ENCODE peak calls at places on chromosome 14, in four cellular contexts. D is fibroblast of lung, N is SHP77, Q is HS-27A. B is an unnamed sample.

GRCh38 chr14:64630778-64631177 is 73.4 kb upstream of the PLEKHG3 start:
- DNase-seq in D (no peak), N (no peak), Q (no peak), B (no peak)

GRCh38 chr14:89386214-89386886 is 30.7 kb downstream of the FOXN3 start:
- DNase-seq in D (peak), N (no peak), Q (no peak), B (no peak)

GRCh38 chr14:49895480-49895879 is 2.6 kb downstream of the ARF6 start:
- DNase-seq in D (no peak), N (no peak), Q (no peak), B (no peak)

GRCh38 chr14:93962701-93963601 is 13.4 kb downstream of the ASB2 start:
- DNase-seq in D (peak), N (no peak), Q (no peak), B (no peak)

GRCh38 chr14:25518347-25518746 is 468.4 kb upstream of the STXBP6 start:
- DNase-seq in D (no peak), N (no peak), Q (no peak), B (no peak)

GRCh38 chr14:51463461-51463860 is 188.2 kb upstream of the FRMD6 start:
- DNase-seq in D (no peak), N (no peak), Q (no peak), B (no peak)

GRCh38 chr14:104428333-104428851 is 151.2 kb upstream of the C14orf180 start:
- DNase-seq in D (no peak), N (no peak), Q (no peak), B (no peak)

GRCh38 chr14:28242895-28243294 is 523.7 kb upstream of the FOXG1 start:
- DNase-seq in D (no peak), N (peak), Q (no peak), B (no peak)

GRCh38 chr14:61154606-61155005 is 126.5 kb downstream of the TMEM30B start:
- DNase-seq in D (no peak), N (no peak), Q (no peak), B (no peak)

GRCh38 chr14:98808494-98809407 is 463.2 kb downstream of the BCL11B start:
- DNase-seq in D (no peak), N (no peak), Q (no peak), B (peak)

GRCh38 chr14:49946320-49947141 is 53.6 kb downstream of the ARF6 start:
- DNase-seq in D (peak), N (no peak), Q (no peak), B (peak)

GRCh38 chr14:35384386-35385041 is 20.0 kb downstream of the NFKBIA start:
- DNase-seq in D (peak), N (no peak), Q (no peak), B (no peak)

GRCh38 chr14:36069535-36069900 is 107.0 kb downstream of the PTCSC3 start:
- DNase-seq in D (peak), N (peak), Q (no peak), B (peak)

GRCh38 chr14:104970231-104971068 is 7.7 kb downstream of the AHNAK2 start:
- DNase-seq in D (peak), N (no peak), Q (peak), B (no peak)

GRCh38 chr14:61561144-61561543 is 134.2 kb upstream of the HIF1A start:
- DNase-seq in D (peak), N (peak), Q (no peak), B (no peak)

GRCh38 chr14:76768671-76769500 is 7.6 kb downstream of the VASH1 start:
- DNase-seq in D (no peak), N (no peak), Q (no peak), B (no peak)

GRCh38 chr14:22147716-22148115 is 441.3 kb downstream of the DAD1 start:
- DNase-seq in D (no peak), N (no peak), Q (no peak), B (no peak)

GRCh38 chr14:102953100-102953499 is 30.6 kb downstream of the AMN start:
- DNase-seq in D (no peak), N (no peak), Q (no peak), B (no peak)

GRCh38 chr14:24761141-24761540 is 127.2 kb upstream of the GZMB start:
- DNase-seq in D (no peak), N (no peak), Q (no peak), B (no peak)

GRCh38 chr14:85702191-85702590 is 172.2 kb downstream of the FLRT2 start:
- DNase-seq in D (peak), N (no peak), Q (no peak), B (no peak)

GRCh38 chr14:73208846-73209245 is 28.5 kb upstream of the PAPLN start:
- DNase-seq in D (no peak), N (no peak), Q (no peak), B (no peak)

GRCh38 chr14:23697689-23698088 is 61.5 kb downstream of the DHRS2 start:
- DNase-seq in D (no peak), N (no peak), Q (no peak), B (no peak)

GRCh38 chr14:51816031-51816430 is 44.4 kb upstream of the GNG2 start:
- DNase-seq in D (no peak), N (no peak), Q (no peak), B (no peak)

GRCh38 chr14:70168401-70168800 is 20.4 kb downstream of the SLC8A3 start:
- DNase-seq in D (no peak), N (no peak), Q (no peak), B (no peak)

GRCh38 chr14:104723651-104724406 is at the start of gene ADSS1:
- DNase-seq in D (peak), N (no peak), Q (peak), B (no peak)

GRCh38 chr14:59905193-59905592 is 14.8 kb upstream of the LRRC9 start:
- DNase-seq in D (no peak), N (no peak), Q (peak), B (no peak)

GRCh38 chr14:105876158-105876557 is 349.8 kb downstream of the TMEM121 start:
- DNase-seq in D (no peak), N (no peak), Q (no peak), B (no peak)

GRCh38 chr14:78202976-78203375 is 32.8 kb downstream of the NRXN3 start:
- DNase-seq in D (no peak), N (no peak), Q (no peak), B (peak)

GRCh38 chr14:89040080-89040437 is 215.6 kb downstream of the TTC8 start:
- DNase-seq in D (no peak), N (no peak), Q (no peak), B (no peak)

GRCh38 chr14:54606178-54606577 is 39.2 kb downstream of the SAMD4A start:
- DNase-seq in D (peak), N (no peak), Q (no peak), B (no peak)